ENCODE peak calls at places on chromosomes 12 and 14, in five cellular contexts. One of them, this sample, is unnamed.

GRCh38 chr12:87270894-87271293 is 758.3 kb downstream of the C12orf50 start:
- DNase-seq in K562: no peak
- DNase-seq in gastrocnemius medialis: no peak
- DNase-seq in fibroblast of lung: peak; percentile 35
- DNase-seq in aorta: no peak
- DNase-seq in this sample: no peak

GRCh38 chr12:7859552-7859951 is 13.2 kb downstream of the SLC2A14 start:
- DNase-seq in aorta: no peak
- DNase-seq in fibroblast of lung: no peak
- DNase-seq in K562: no peak
- DNase-seq in gastrocnemius medialis: no peak
- DNase-seq in this sample: no peak

GRCh38 chr12:89384050-89384749 is 31.9 kb upstream of the DUSP6 start:
- DNase-seq in fibroblast of lung: peak; percentile 93
- DNase-seq in gastrocnemius medialis: peak; percentile 23
- DNase-seq in aorta: peak; percentile 54
- DNase-seq in K562: no peak
- DNase-seq in this sample: no peak

GRCh38 chr12:45483571-45483970 is 245.9 kb upstream of the ARID2 start:
- DNase-seq in gastrocnemius medialis: peak; percentile 39
- DNase-seq in aorta: peak; percentile 78
- DNase-seq in K562: no peak
- DNase-seq in fibroblast of lung: peak; percentile 36
- DNase-seq in this sample: no peak

GRCh38 chr12:18483723-18484325 is 222.5 kb downstream of the PIK3C2G start:
- DNase-seq in fibroblast of lung: no peak
- DNase-seq in gastrocnemius medialis: no peak
- DNase-seq in K562: no peak
- DNase-seq in aorta: no peak
- DNase-seq in this sample: no peak

GRCh38 chr14:64948612-64949210 is 6.2 kb upstream of the GPX2 start:
- DNase-seq in fibroblast of lung: no peak
- DNase-seq in K562: no peak
- DNase-seq in aorta: no peak
- DNase-seq in gastrocnemius medialis: no peak
- DNase-seq in this sample: no peak

GRCh38 chr12:124317400-124317799 is 22.5 kb downstream of the RFLNA start:
- DNase-seq in gastrocnemius medialis: no peak
- DNase-seq in fibroblast of lung: no peak
- DNase-seq in K562: no peak
- DNase-seq in aorta: no peak
- DNase-seq in this sample: no peak

GRCh38 chr12:12432373-12432772 is 75.5 kb downstream of the BORCS5 start:
- DNase-seq in fibroblast of lung: peak; percentile 99
- DNase-seq in aorta: no peak
- DNase-seq in K562: no peak
- DNase-seq in gastrocnemius medialis: no peak
- DNase-seq in this sample: no peak

GRCh38 chr14:20332386-20332945 is 613 bp downstream of the CCNB1IP1 start:
- DNase-seq in K562: peak; percentile 23
- DNase-seq in aorta: no peak
- DNase-seq in gastrocnemius medialis: no peak
- DNase-seq in fibroblast of lung: peak; percentile 11
- DNase-seq in this sample: no peak

GRCh38 chr14:89504602-89505320 is 87.7 kb upstream of the FOXN3 start:
- DNase-seq in fibroblast of lung: peak; percentile 76
- DNase-seq in gastrocnemius medialis: no peak
- DNase-seq in aorta: peak; percentile 58
- DNase-seq in K562: no peak
- DNase-seq in this sample: no peak

GRCh38 chr14:48382961-48383360 is 707.6 kb upstream of the MDGA2 start:
- DNase-seq in gastrocnemius medialis: no peak
- DNase-seq in aorta: peak; percentile 20
- DNase-seq in fibroblast of lung: no peak
- DNase-seq in K562: no peak
- DNase-seq in this sample: no peak

GRCh38 chr14:90625445-90625844 is 190.8 kb downstream of the TTC7B start:
- DNase-seq in fibroblast of lung: no peak
- DNase-seq in gastrocnemius medialis: peak; percentile 48
- DNase-seq in aorta: no peak
- DNase-seq in K562: no peak
- DNase-seq in this sample: no peak

GRCh38 chr12:131313635-131314034 is 359.9 kb downstream of the ADGRD1 start:
- DNase-seq in K562: no peak
- DNase-seq in aorta: no peak
- DNase-seq in gastrocnemius medialis: no peak
- DNase-seq in fibroblast of lung: no peak
- DNase-seq in this sample: no peak

GRCh38 chr12:120962487-120963054 is 15.8 kb upstream of the HNF1A start:
- DNase-seq in gastrocnemius medialis: no peak
- DNase-seq in fibroblast of lung: no peak
- DNase-seq in aorta: no peak
- DNase-seq in K562: no peak
- DNase-seq in this sample: no peak

GRCh38 chr12:73892181-73892580 is 645.5 kb upstream of the ATXN7L3B start:
- DNase-seq in gastrocnemius medialis: no peak
- DNase-seq in aorta: no peak
- DNase-seq in K562: no peak
- DNase-seq in fibroblast of lung: peak; percentile 9
- DNase-seq in this sample: no peak

GRCh38 chr12:27975222-27976136 is 2.9 kb upstream of the PTHLH start:
- DNase-seq in gastrocnemius medialis: no peak
- DNase-seq in aorta: peak; percentile 45
- DNase-seq in fibroblast of lung: peak; percentile 71
- DNase-seq in K562: peak; percentile 68
- DNase-seq in this sample: no peak

GRCh38 chr14:20652996-20653975 is 11.8 kb upstream of the OR6S1 start:
- DNase-seq in gastrocnemius medialis: no peak
- DNase-seq in fibroblast of lung: peak; percentile 72
- DNase-seq in K562: peak; percentile 22
- DNase-seq in aorta: no peak
- DNase-seq in this sample: no peak

GRCh38 chr12:7411343-7411742 is 32.6 kb downstream of the CD163L1 start:
- DNase-seq in aorta: no peak
- DNase-seq in fibroblast of lung: no peak
- DNase-seq in K562: no peak
- DNase-seq in gastrocnemius medialis: no peak
- DNase-seq in this sample: no peak

GRCh38 chr14:24309538-24310386 is at the start of gene LTB4R2:
- DNase-seq in fibroblast of lung: no peak
- DNase-seq in K562: no peak
- DNase-seq in gastrocnemius medialis: no peak
- DNase-seq in aorta: no peak
- DNase-seq in this sample: no peak

GRCh38 chr12:132839558-132840235 is 11.0 kb upstream of the GOLGA3 start:
- DNase-seq in aorta: no peak
- DNase-seq in gastrocnemius medialis: no peak
- DNase-seq in K562: no peak
- DNase-seq in fibroblast of lung: no peak
- DNase-seq in this sample: no peak

GRCh38 chr12:132836803-132837331 is 8.2 kb upstream of the GOLGA3 start:
- DNase-seq in K562: no peak
- DNase-seq in aorta: no peak
- DNase-seq in gastrocnemius medialis: no peak
- DNase-seq in fibroblast of lung: no peak
- DNase-seq in this sample: no peak

GRCh38 chr12:132837693-132838463 is 9.2 kb upstream of the GOLGA3 start:
- DNase-seq in aorta: no peak
- DNase-seq in gastrocnemius medialis: no peak
- DNase-seq in K562: no peak
- DNase-seq in fibroblast of lung: peak; percentile 28
- DNase-seq in this sample: no peak

GRCh38 chr12:132840536-132840935 is 11.9 kb upstream of the GOLGA3 start:
- DNase-seq in fibroblast of lung: no peak
- DNase-seq in gastrocnemius medialis: no peak
- DNase-seq in aorta: no peak
- DNase-seq in K562: no peak
- DNase-seq in this sample: no peak

GRCh38 chr12:132838464-132839080 is 9.9 kb upstream of the GOLGA3 start:
- DNase-seq in gastrocnemius medialis: no peak
- DNase-seq in fibroblast of lung: no peak
- DNase-seq in aorta: no peak
- DNase-seq in K562: no peak
- DNase-seq in this sample: no peak
- H3K9me3 ChIP-seq in gastrocnemius medialis: no peaks in the 10 kb centered on the region
- H3K9me3 ChIP-seq in fibroblast of lung: no peaks in the 10 kb centered on the region
- H3K9me3 ChIP-seq in aorta: no peaks in the 10 kb centered on the region
- H3K9me3 ChIP-seq in K562: no peaks in the 10 kb centered on the region
- H3K9me3 ChIP-seq in this sample: no peaks in the 10 kb centered on the region

GRCh38 chr12:34386016-34386415 is 363.7 kb downstream of the ALG10 start:
- DNase-seq in K562: no peak
- DNase-seq in gastrocnemius medialis: no peak
- DNase-seq in fibroblast of lung: no peak
- DNase-seq in aorta: no peak
- DNase-seq in this sample: no peak

GRCh38 chr12:34387711-34388635 is 365.7 kb downstream of the ALG10 start:
- DNase-seq in fibroblast of lung: no peak
- DNase-seq in aorta: no peak
- DNase-seq in K562: no peak
- DNase-seq in gastrocnemius medialis: no peak
- DNase-seq in this sample: no peak

GRCh38 chr12:34388636-34389377 is 366.5 kb downstream of the ALG10 start:
- DNase-seq in K562: no peak
- DNase-seq in fibroblast of lung: no peak
- DNase-seq in aorta: no peak
- DNase-seq in gastrocnemius medialis: no peak
- DNase-seq in this sample: no peak

GRCh38 chr12:34384693-34385092 is 362.4 kb downstream of the ALG10 start:
- DNase-seq in fibroblast of lung: no peak
- DNase-seq in gastrocnemius medialis: no peak
- DNase-seq in aorta: no peak
- DNase-seq in K562: no peak
- DNase-seq in this sample: no peak

DNA sequence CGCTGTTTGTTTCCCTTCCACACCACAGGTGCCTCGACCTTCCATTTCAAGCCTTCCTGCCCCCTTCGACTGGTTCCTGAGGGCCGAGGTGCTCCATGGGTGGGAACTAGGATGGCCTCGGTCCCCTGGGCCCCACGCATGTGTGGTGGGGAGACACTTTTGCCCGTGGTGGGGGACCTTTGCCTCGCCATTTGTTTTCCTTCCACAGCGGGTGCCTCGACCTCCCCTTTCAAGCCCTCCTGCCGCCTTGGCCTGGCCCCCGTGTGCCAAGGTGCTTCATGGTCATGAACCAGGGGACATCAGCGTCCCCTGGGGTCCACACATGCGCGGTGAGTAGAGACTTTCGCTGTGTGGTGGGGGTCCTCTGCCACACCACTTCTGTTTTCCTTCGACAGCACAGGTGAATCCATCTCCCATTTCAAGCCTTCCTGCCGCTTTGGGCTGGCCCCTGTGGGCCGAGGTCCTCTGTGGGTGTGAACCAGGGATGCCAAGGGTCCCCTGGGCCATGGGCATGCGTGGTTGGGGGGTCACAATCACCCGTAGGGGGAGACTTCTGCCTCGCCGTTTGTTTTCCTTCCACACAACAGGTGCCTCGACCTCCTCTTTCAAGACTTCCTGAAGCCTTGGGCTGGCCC is 364.4 kb downstream of the ALG10 start:
- DNase-seq in gastrocnemius medialis: no peak
- DNase-seq in aorta: no peak
- DNase-seq in K562: no peak
- DNase-seq in fibroblast of lung: no peak
- DNase-seq in this sample: no peak
- H3K9me3 ChIP-seq in gastrocnemius medialis: no peaks in the 10 kb centered on the region
- H3K9me3 ChIP-seq in aorta: peaks cover 9% of the 10 kb centered on the region
- H3K9me3 ChIP-seq in K562: no peaks in the 10 kb centered on the region
- H3K9me3 ChIP-seq in fibroblast of lung: no peaks in the 10 kb centered on the region
- H3K9me3 ChIP-seq in this sample: no peaks in the 10 kb centered on the region

GRCh38 chr12:9143137-9143536 is 27.4 kb upstream of the A2M start:
- DNase-seq in K562: no peak
- DNase-seq in gastrocnemius medialis: no peak
- DNase-seq in aorta: no peak
- DNase-seq in fibroblast of lung: no peak
- DNase-seq in this sample: no peak
- H3K9me3 ChIP-seq in K562: no peaks in the 10 kb centered on the region
- H3K9me3 ChIP-seq in gastrocnemius medialis: no peaks in the 10 kb centered on the region
- H3K9me3 ChIP-seq in aorta: peaks cover 4% of the 10 kb centered on the region
- H3K9me3 ChIP-seq in fibroblast of lung: no peaks in the 10 kb centered on the region
- H3K9me3 ChIP-seq in this sample: peaks cover 4% of the 10 kb centered on the region

GRCh38 chr12:151579-151978 is 62.4 kb downstream of the SLC6A12 start:
- DNase-seq in aorta: no peak
- DNase-seq in fibroblast of lung: no peak
- DNase-seq in K562: no peak
- DNase-seq in gastrocnemius medialis: no peak
- DNase-seq in this sample: no peak
- H3K9me3 ChIP-seq in aorta: no peaks in the 10 kb centered on the region
- H3K9me3 ChIP-seq in fibroblast of lung: no peaks in the 10 kb centered on the region
- H3K9me3 ChIP-seq in K562: no peaks in the 10 kb centered on the region
- H3K9me3 ChIP-seq in gastrocnemius medialis: no peaks in the 10 kb centered on the region
- H3K9me3 ChIP-seq in this sample: no peaks in the 10 kb centered on the region

GRCh38 chr12:128726866-128727265 is 96.9 kb downstream of the SLC15A4 start:
- DNase-seq in K562: no peak
- DNase-seq in gastrocnemius medialis: no peak
- DNase-seq in fibroblast of lung: no peak
- DNase-seq in aorta: no peak
- DNase-seq in this sample: no peak
- H3K9me3 ChIP-seq in K562: no peaks in the 10 kb centered on the region
- H3K9me3 ChIP-seq in gastrocnemius medialis: no peaks in the 10 kb centered on the region
- H3K9me3 ChIP-seq in fibroblast of lung: no peaks in the 10 kb centered on the region
- H3K9me3 ChIP-seq in aorta: no peaks in the 10 kb centered on the region
- H3K9me3 ChIP-seq in this sample: no peaks in the 10 kb centered on the region

GRCh38 chr12:58030566-58031279 is 89.4 kb downstream of the ATP23 start:
- DNase-seq in gastrocnemius medialis: no peak
- DNase-seq in aorta: no peak
- DNase-seq in fibroblast of lung: peak; percentile 7
- DNase-seq in K562: no peak
- DNase-seq in this sample: no peak

GRCh38 chr12:58034311-58034710 is 92.9 kb downstream of the ATP23 start:
- DNase-seq in K562: no peak
- DNase-seq in fibroblast of lung: no peak
- DNase-seq in gastrocnemius medialis: no peak
- DNase-seq in aorta: no peak
- DNase-seq in this sample: no peak

GRCh38 chr12:58033831-58034230 is 92.5 kb downstream of the ATP23 start:
- DNase-seq in aorta: no peak
- DNase-seq in fibroblast of lung: no peak
- DNase-seq in K562: no peak
- DNase-seq in gastrocnemius medialis: no peak
- DNase-seq in this sample: no peak

GRCh38 chr12:58032156-58032555 is 90.8 kb downstream of the ATP23 start:
- DNase-seq in K562: no peak
- DNase-seq in fibroblast of lung: no peak
- DNase-seq in aorta: no peak
- DNase-seq in gastrocnemius medialis: no peak
- DNase-seq in this sample: no peak

DNA sequence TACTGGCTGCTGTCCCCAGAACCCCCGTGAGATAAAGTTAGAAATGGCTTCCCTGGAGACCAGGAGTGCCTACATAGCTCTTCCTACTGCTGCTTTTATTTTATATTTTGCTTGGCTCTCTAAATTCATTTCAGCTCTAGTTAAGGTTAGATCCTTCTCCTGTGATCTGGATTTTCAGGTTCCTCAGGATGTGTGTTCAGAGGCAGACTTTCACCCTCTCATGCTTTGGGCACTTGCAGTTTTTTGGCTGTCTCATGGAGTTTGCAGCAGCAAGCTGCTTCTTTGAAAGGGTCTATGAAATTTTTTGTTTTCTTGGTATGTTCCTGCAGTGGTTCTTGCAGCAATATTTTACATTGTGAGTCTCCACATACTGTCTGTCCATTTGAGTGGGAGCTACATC is 93.3 kb downstream of the ATP23 start:
- DNase-seq in fibroblast of lung: no peak
- DNase-seq in aorta: no peak
- DNase-seq in K562: no peak
- DNase-seq in gastrocnemius medialis: no peak
- DNase-seq in this sample: no peak
- H3K9me3 ChIP-seq in fibroblast of lung: no peaks in the 10 kb centered on the region
- H3K9me3 ChIP-seq in aorta: peaks cover 5% of the 10 kb centered on the region
- H3K9me3 ChIP-seq in K562: no peaks in the 10 kb centered on the region
- H3K9me3 ChIP-seq in gastrocnemius medialis: no peaks in the 10 kb centered on the region
- H3K9me3 ChIP-seq in this sample: peaks cover 2% of the 10 kb centered on the region